ENCODE peak calls at places on chromosomes 13 and 19, in five cellular contexts. One of them, this sample, is unnamed.

GRCh38 chr19:36916991-36917390 is 859 bp downstream of the ZNF568 start:
- DNase-seq in putamen: peak
- DNase-seq in sciatic nerve: no peak
- DNase-seq in NCI-H460: peak
- DNase-seq in skeletal muscle cell: peak
- DNase-seq in this sample: no peak

GRCh38 chr19:3056454-3057016 is 5.8 kb downstream of the TLE5 start:
- DNase-seq in sciatic nerve: no peak
- DNase-seq in NCI-H460: no peak
- DNase-seq in putamen: no peak
- DNase-seq in skeletal muscle cell: no peak
- DNase-seq in this sample: no peak

GRCh38 chr13:45681101-45681500 is 21.0 kb upstream of the CBY2 start:
- DNase-seq in sciatic nerve: no peak
- DNase-seq in NCI-H460: no peak
- DNase-seq in putamen: no peak
- DNase-seq in skeletal muscle cell: peak
- DNase-seq in this sample: no peak

GRCh38 chr19:31372245-31372781 is 23.1 kb upstream of the TSHZ3 start:
- DNase-seq in putamen: no peak
- DNase-seq in skeletal muscle cell: no peak
- DNase-seq in sciatic nerve: no peak
- DNase-seq in NCI-H460: no peak
- DNase-seq in this sample: no peak

GRCh38 chr13:43905435-43906031 is 25.8 kb downstream of the LACC1 start:
- DNase-seq in NCI-H460: peak
- DNase-seq in sciatic nerve: no peak
- DNase-seq in putamen: peak
- DNase-seq in skeletal muscle cell: no peak
- DNase-seq in this sample: no peak

GRCh38 chr19:49436381-49437017 is 4.8 kb downstream of the SLC17A7 start:
- DNase-seq in putamen: no peak
- DNase-seq in skeletal muscle cell: no peak
- DNase-seq in sciatic nerve: no peak
- DNase-seq in NCI-H460: no peak
- DNase-seq in this sample: peak

GRCh38 chr19:18223860-18224524 is 2.2 kb downstream of the PDE4C start:
- DNase-seq in putamen: no peak
- DNase-seq in sciatic nerve: peak
- DNase-seq in NCI-H460: no peak
- DNase-seq in skeletal muscle cell: no peak
- DNase-seq in this sample: no peak

GRCh38 chr19:50416034-50416814 is 2.5 kb upstream of the SPIB start:
- DNase-seq in sciatic nerve: no peak
- DNase-seq in NCI-H460: no peak
- DNase-seq in skeletal muscle cell: no peak
- DNase-seq in putamen: no peak
- DNase-seq in this sample: no peak

GRCh38 chr19:46426035-46426505 is 2.7 kb downstream of the PNMA8C start:
- DNase-seq in skeletal muscle cell: no peak
- DNase-seq in NCI-H460: no peak
- DNase-seq in sciatic nerve: no peak
- DNase-seq in putamen: no peak
- DNase-seq in this sample: no peak

GRCh38 chr13:97339019-97339988 is 94.7 kb upstream of the RAP2A start:
- DNase-seq in sciatic nerve: no peak
- DNase-seq in NCI-H460: no peak
- DNase-seq in putamen: peak
- DNase-seq in skeletal muscle cell: peak
- DNase-seq in this sample: no peak

GRCh38 chr19:18450934-18451836 is 13.3 kb upstream of the ISYNA1 start:
- DNase-seq in putamen: peak
- DNase-seq in NCI-H460: peak
- DNase-seq in skeletal muscle cell: no peak
- DNase-seq in sciatic nerve: peak
- DNase-seq in this sample: peak

GRCh38 chr13:39501711-39502324 is 101.2 kb downstream of the LHFPL6 start:
- DNase-seq in NCI-H460: no peak
- DNase-seq in putamen: peak
- DNase-seq in sciatic nerve: no peak
- DNase-seq in skeletal muscle cell: no peak
- DNase-seq in this sample: no peak

GRCh38 chr13:109451726-109452125 is 334.7 kb downstream of the IRS2 start:
- DNase-seq in putamen: no peak
- DNase-seq in skeletal muscle cell: no peak
- DNase-seq in sciatic nerve: no peak
- DNase-seq in NCI-H460: no peak
- DNase-seq in this sample: no peak